ENCODE peak calls at places on chromosomes 13 and 19, in ten cellular contexts. One of them, this sample, is unnamed.

GRCh38 chr19:50739132-50739746 is 16.1 kb downstream of the CLEC11A start:
- DNase-seq in GM23338: no peak
- DNase-seq in uterus: no peak
- DNase-seq in H9: no peak
- DNase-seq in Calu3: no peak
- DNase-seq in choroid plexus epithelial cell: no peak
- DNase-seq in lower leg skin: no peak
- DNase-seq in IMR-90: no peak
- DNase-seq in epithelial cell of esophagus: no peak
- DNase-seq in HFFc6: no peak
- DNase-seq in this sample: no peak

GRCh38 chr13:44822291-44822690 is 167.0 kb downstream of the NUFIP1 start:
- DNase-seq in GM23338: no peak
- DNase-seq in uterus: no peak
- DNase-seq in H9: no peak
- DNase-seq in Calu3: no peak
- DNase-seq in choroid plexus epithelial cell: peak; percentile 88
- DNase-seq in lower leg skin: no peak
- DNase-seq in IMR-90: no peak
- DNase-seq in epithelial cell of esophagus: no peak
- DNase-seq in HFFc6: no peak
- DNase-seq in this sample: no peak

GRCh38 chr19:39237200-39238184 is 7.3 kb downstream of the IFNL3 start:
- DNase-seq in GM23338: peak; percentile 39
- DNase-seq in uterus: no peak
- DNase-seq in H9: peak; percentile 71
- DNase-seq in Calu3: peak; percentile 92
- DNase-seq in choroid plexus epithelial cell: no peak
- DNase-seq in lower leg skin: peak; percentile 85
- DNase-seq in IMR-90: no peak
- DNase-seq in epithelial cell of esophagus: peak; percentile 14
- DNase-seq in HFFc6: no peak
- DNase-seq in this sample: no peak

GRCh38 chr19:9132422-9132821 is 5.7 kb upstream of the OR7G3 start:
- DNase-seq in GM23338: no peak
- DNase-seq in uterus: no peak
- DNase-seq in H9: no peak
- DNase-seq in Calu3: no peak
- DNase-seq in choroid plexus epithelial cell: no peak
- DNase-seq in lower leg skin: no peak
- DNase-seq in IMR-90: no peak
- DNase-seq in epithelial cell of esophagus: no peak
- DNase-seq in HFFc6: no peak
- DNase-seq in this sample: no peak

GRCh38 chr13:20312292-20312691 is 80.2 kb upstream of the GJB6 start:
- DNase-seq in GM23338: no peak
- DNase-seq in uterus: no peak
- DNase-seq in H9: no peak
- DNase-seq in Calu3: no peak
- DNase-seq in choroid plexus epithelial cell: no peak
- DNase-seq in lower leg skin: no peak
- DNase-seq in IMR-90: no peak
- DNase-seq in epithelial cell of esophagus: no peak
- DNase-seq in HFFc6: no peak
- DNase-seq in this sample: no peak

GRCh38 chr13:93248627-93249047 is 22.0 kb downstream of the GPC6 start:
- DNase-seq in GM23338: peak; percentile 72
- DNase-seq in uterus: no peak
- DNase-seq in H9: peak; percentile 60
- DNase-seq in Calu3: peak; percentile 3
- DNase-seq in choroid plexus epithelial cell: peak; percentile 83
- DNase-seq in lower leg skin: no peak
- DNase-seq in IMR-90: peak; percentile 35
- DNase-seq in epithelial cell of esophagus: peak; percentile 49
- DNase-seq in HFFc6: peak; percentile 27
- DNase-seq in this sample: peak; percentile 47

GRCh38 chr19:32020538-32020937 is 324.9 kb upstream of the ZNF507 start:
- DNase-seq in GM23338: no peak
- DNase-seq in uterus: no peak
- DNase-seq in H9: no peak
- DNase-seq in Calu3: no peak
- DNase-seq in choroid plexus epithelial cell: no peak
- DNase-seq in lower leg skin: no peak
- DNase-seq in IMR-90: no peak
- DNase-seq in epithelial cell of esophagus: no peak
- DNase-seq in HFFc6: no peak
- DNase-seq in this sample: no peak

GRCh38 chr19:41993612-41994483 is at the start of gene ATP1A3:
- DNase-seq in GM23338: peak; percentile 85
- DNase-seq in uterus: no peak
- DNase-seq in H9: peak; percentile 79
- DNase-seq in Calu3: peak; percentile 78
- DNase-seq in choroid plexus epithelial cell: peak; percentile 48
- DNase-seq in lower leg skin: no peak
- DNase-seq in IMR-90: peak; percentile 21
- DNase-seq in epithelial cell of esophagus: peak; percentile 66
- DNase-seq in HFFc6: peak; percentile 25
- DNase-seq in this sample: no peak

GRCh38 chr19:2469102-2469914 is 6.6 kb upstream of the GADD45B start:
- DNase-seq in GM23338: peak; percentile 65
- DNase-seq in uterus: no peak
- DNase-seq in H9: peak; percentile 83
- DNase-seq in Calu3: peak; percentile 24
- DNase-seq in choroid plexus epithelial cell: peak; percentile 61
- DNase-seq in lower leg skin: no peak
- DNase-seq in IMR-90: peak; percentile 78
- DNase-seq in epithelial cell of esophagus: peak; percentile 86
- DNase-seq in HFFc6: peak; percentile 54
- DNase-seq in this sample: no peak

GRCh38 chr13:73167046-73167820 is 108.4 kb downstream of the KLF5 start:
- DNase-seq in GM23338: no peak
- DNase-seq in uterus: no peak
- DNase-seq in H9: no peak
- DNase-seq in Calu3: no peak
- DNase-seq in choroid plexus epithelial cell: no peak
- DNase-seq in lower leg skin: no peak
- DNase-seq in IMR-90: no peak
- DNase-seq in epithelial cell of esophagus: peak; percentile 90
- DNase-seq in HFFc6: no peak
- DNase-seq in this sample: no peak

GRCh38 chr19:10752237-10752912 is 34.5 kb downstream of the DNM2 start:
- DNase-seq in GM23338: no peak
- DNase-seq in uterus: no peak
- DNase-seq in H9: no peak
- DNase-seq in Calu3: no peak
- DNase-seq in choroid plexus epithelial cell: no peak
- DNase-seq in lower leg skin: no peak
- DNase-seq in IMR-90: no peak
- DNase-seq in epithelial cell of esophagus: no peak
- DNase-seq in HFFc6: no peak
- DNase-seq in this sample: no peak

GRCh38 chr13:43758834-43759233 is 27.9 kb downstream of the ENOX1 start:
- DNase-seq in GM23338: no peak
- DNase-seq in uterus: no peak
- DNase-seq in H9: no peak
- DNase-seq in Calu3: no peak
- DNase-seq in choroid plexus epithelial cell: no peak
- DNase-seq in lower leg skin: no peak
- DNase-seq in IMR-90: no peak
- DNase-seq in epithelial cell of esophagus: no peak
- DNase-seq in HFFc6: no peak
- DNase-seq in this sample: no peak

GRCh38 chr13:70375718-70376117 is 267.5 kb upstream of the KLHL1 start:
- DNase-seq in GM23338: peak; percentile 14
- DNase-seq in uterus: no peak
- DNase-seq in H9: no peak
- DNase-seq in Calu3: no peak
- DNase-seq in choroid plexus epithelial cell: no peak
- DNase-seq in lower leg skin: no peak
- DNase-seq in IMR-90: no peak
- DNase-seq in epithelial cell of esophagus: peak; percentile 58
- DNase-seq in HFFc6: no peak
- DNase-seq in this sample: no peak

GRCh38 chr13:24263652-24264051 is 45.7 kb upstream of the C1QTNF9 start:
- DNase-seq in GM23338: no peak
- DNase-seq in uterus: no peak
- DNase-seq in H9: no peak
- DNase-seq in Calu3: no peak
- DNase-seq in choroid plexus epithelial cell: peak; percentile 86
- DNase-seq in lower leg skin: no peak
- DNase-seq in IMR-90: peak; percentile 88
- DNase-seq in epithelial cell of esophagus: no peak
- DNase-seq in HFFc6: no peak
- DNase-seq in this sample: no peak

GRCh38 chr13:49859568-49859967 is 67.1 kb upstream of the KPNA3 start:
- DNase-seq in GM23338: no peak
- DNase-seq in uterus: no peak
- DNase-seq in H9: no peak
- DNase-seq in Calu3: peak; percentile 60
- DNase-seq in choroid plexus epithelial cell: peak; percentile 78
- DNase-seq in lower leg skin: no peak
- DNase-seq in IMR-90: peak; percentile 92
- DNase-seq in epithelial cell of esophagus: peak; percentile 81
- DNase-seq in HFFc6: peak; percentile 96
- DNase-seq in this sample: no peak

GRCh38 chr13:43804461-43805070 is 17.8 kb upstream of the ENOX1 start:
- DNase-seq in GM23338: peak; percentile 80
- DNase-seq in uterus: no peak
- DNase-seq in H9: no peak
- DNase-seq in Calu3: peak; percentile 31
- DNase-seq in choroid plexus epithelial cell: peak; percentile 84
- DNase-seq in lower leg skin: no peak
- DNase-seq in IMR-90: peak; percentile 78
- DNase-seq in epithelial cell of esophagus: peak; percentile 72
- DNase-seq in HFFc6: peak; percentile 69
- DNase-seq in this sample: no peak

GRCh38 chr19:38034153-38034835 is 127.3 kb downstream of the SIPA1L3 start:
- DNase-seq in GM23338: no peak
- DNase-seq in uterus: no peak
- DNase-seq in H9: no peak
- DNase-seq in Calu3: no peak
- DNase-seq in choroid plexus epithelial cell: peak; percentile 75
- DNase-seq in lower leg skin: no peak
- DNase-seq in IMR-90: peak; percentile 62
- DNase-seq in epithelial cell of esophagus: no peak
- DNase-seq in HFFc6: no peak
- DNase-seq in this sample: no peak

GRCh38 chr13:59950201-59950730 is 213.5 kb downstream of the DIAPH3 start:
- DNase-seq in GM23338: no peak
- DNase-seq in uterus: no peak
- DNase-seq in H9: no peak
- DNase-seq in Calu3: no peak
- DNase-seq in choroid plexus epithelial cell: peak; percentile 28
- DNase-seq in lower leg skin: no peak
- DNase-seq in IMR-90: peak; percentile 15
- DNase-seq in epithelial cell of esophagus: no peak
- DNase-seq in HFFc6: no peak
- DNase-seq in this sample: no peak

GRCh38 chr13:26983533-26984315 is 187.9 kb downstream of the USP12 start:
- DNase-seq in GM23338: no peak
- DNase-seq in uterus: no peak
- DNase-seq in H9: no peak
- DNase-seq in Calu3: no peak
- DNase-seq in choroid plexus epithelial cell: no peak
- DNase-seq in lower leg skin: no peak
- DNase-seq in IMR-90: no peak
- DNase-seq in epithelial cell of esophagus: no peak
- DNase-seq in HFFc6: no peak
- DNase-seq in this sample: no peak
- TF ChIP-seq CTCF in GM23338: no peak
- TF ChIP-seq CTCF in uterus: no peak
- TF ChIP-seq CTCF in H9: no peak
- TF ChIP-seq CTCF in Calu3: no peak
- TF ChIP-seq CTCF in choroid plexus epithelial cell: no peak
- TF ChIP-seq CTCF in lower leg skin: no peak
- TF ChIP-seq CTCF in IMR-90: no peak
- TF ChIP-seq CTCF in epithelial cell of esophagus: no peak
- TF ChIP-seq CTCF in HFFc6: no peak
- TF ChIP-seq CTCF in this sample: no peak

GRCh38 chr19:6710273-6711077 is 10.0 kb downstream of the C3 start:
- DNase-seq in GM23338: peak; percentile 72
- DNase-seq in uterus: no peak
- DNase-seq in H9: peak; percentile 65
- DNase-seq in Calu3: no peak
- DNase-seq in choroid plexus epithelial cell: no peak
- DNase-seq in lower leg skin: no peak
- DNase-seq in IMR-90: no peak
- DNase-seq in epithelial cell of esophagus: no peak
- DNase-seq in HFFc6: no peak
- DNase-seq in this sample: no peak
- TF ChIP-seq CTCF in GM23338: peak; percentile 69
- TF ChIP-seq CTCF in uterus: no peak
- TF ChIP-seq CTCF in H9: peak; percentile 63
- TF ChIP-seq CTCF in Calu3: no peak
- TF ChIP-seq CTCF in choroid plexus epithelial cell: peak; percentile 28
- TF ChIP-seq CTCF in lower leg skin: no peak
- TF ChIP-seq CTCF in IMR-90: no peak
- TF ChIP-seq CTCF in epithelial cell of esophagus: peak; percentile 18
- TF ChIP-seq CTCF in HFFc6: peak; percentile 30
- TF ChIP-seq CTCF in this sample: peak; percentile 47

DNA sequence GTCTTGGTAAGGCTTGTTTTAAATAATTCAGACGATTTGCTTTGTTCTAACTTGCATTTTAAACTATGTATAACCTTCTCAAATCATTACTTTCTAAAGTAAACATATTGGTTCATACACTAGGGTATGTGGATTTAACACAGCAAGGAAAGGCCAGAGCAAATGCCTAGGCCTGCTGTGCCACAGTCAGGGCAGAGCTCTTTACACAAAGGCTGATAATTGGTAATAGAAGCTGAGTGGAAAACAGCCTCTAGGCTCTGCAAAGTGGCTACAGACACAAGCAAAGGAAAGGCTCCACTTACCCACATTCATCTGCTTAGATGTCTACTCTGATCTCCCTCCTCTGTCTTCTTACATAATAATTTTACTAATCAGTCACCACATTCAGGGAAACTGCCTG is 382.8 kb downstream of the OLFM4 start:
- DNase-seq in GM23338: no peak
- DNase-seq in uterus: no peak
- DNase-seq in H9: no peak
- DNase-seq in Calu3: no peak
- DNase-seq in choroid plexus epithelial cell: no peak
- DNase-seq in lower leg skin: no peak
- DNase-seq in IMR-90: no peak
- DNase-seq in epithelial cell of esophagus: no peak
- DNase-seq in HFFc6: no peak
- DNase-seq in this sample: no peak
- TF ChIP-seq CTCF in GM23338: no peak
- TF ChIP-seq CTCF in uterus: no peak
- TF ChIP-seq CTCF in H9: no peak
- TF ChIP-seq CTCF in Calu3: no peak
- TF ChIP-seq CTCF in choroid plexus epithelial cell: no peak
- TF ChIP-seq CTCF in lower leg skin: no peak
- TF ChIP-seq CTCF in IMR-90: no peak
- TF ChIP-seq CTCF in epithelial cell of esophagus: no peak
- TF ChIP-seq CTCF in HFFc6: no peak
- TF ChIP-seq CTCF in this sample: no peak

DNA sequence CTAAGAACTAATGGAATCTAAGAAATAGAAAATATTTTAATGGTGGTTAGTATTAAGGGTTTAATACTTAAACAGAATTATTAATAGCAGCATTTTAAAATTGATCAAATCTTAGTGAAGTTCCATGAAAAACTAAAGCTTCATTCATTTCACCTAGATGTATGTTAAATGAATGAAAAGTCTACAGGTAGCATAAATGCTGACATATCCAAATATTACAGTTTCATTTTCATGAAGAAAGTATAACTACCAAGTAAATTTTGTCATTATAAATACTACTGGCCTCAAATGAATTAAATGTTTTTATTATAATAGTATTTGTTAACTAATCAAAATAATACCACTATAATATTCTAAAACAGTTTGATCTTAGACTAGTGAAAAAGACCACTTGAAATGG is 403.3 kb downstream of the LIG4 start:
- DNase-seq in GM23338: no peak
- DNase-seq in uterus: no peak
- DNase-seq in H9: no peak
- DNase-seq in Calu3: no peak
- DNase-seq in choroid plexus epithelial cell: no peak
- DNase-seq in lower leg skin: no peak
- DNase-seq in IMR-90: no peak
- DNase-seq in epithelial cell of esophagus: no peak
- DNase-seq in HFFc6: no peak
- DNase-seq in this sample: no peak
- TF ChIP-seq CTCF in GM23338: no peak
- TF ChIP-seq CTCF in uterus: no peak
- TF ChIP-seq CTCF in H9: no peak
- TF ChIP-seq CTCF in Calu3: no peak
- TF ChIP-seq CTCF in choroid plexus epithelial cell: no peak
- TF ChIP-seq CTCF in lower leg skin: no peak
- TF ChIP-seq CTCF in IMR-90: no peak
- TF ChIP-seq CTCF in epithelial cell of esophagus: no peak
- TF ChIP-seq CTCF in HFFc6: no peak
- TF ChIP-seq CTCF in this sample: no peak

This sample was measured in progenitor cell of endocrine pancreas.